ENCODE peak calls at places on chromosomes 5 and 9, in four cellular contexts. M is Peyer's patch, B is psoas muscle, Y is fibroblast of lung. J is an unnamed sample.

GRCh38 chr9:112793213-112793810 is 42.8 kb downstream of the SNX30 start:
- DNase-seq in M (peak; percentile 76), B (peak; percentile 85), Y (peak; percentile 56), J (no peak)

GRCh38 chr5:151098185-151098813 is 17.5 kb upstream of the TNIP1 start:
- DNase-seq in M (no peak), B (no peak), Y (no peak), J (no peak)

GRCh38 chr5:135869151-135869737 is 26.4 kb downstream of the IL9 start:
- DNase-seq in M (no peak), B (no peak), Y (no peak), J (no peak)

GRCh38 chr9:113854310-113854709 is 21.8 kb upstream of the ZNF618 start:
- DNase-seq in M (no peak), B (no peak), Y (no peak), J (no peak)

GRCh38 chr5:89095341-89095740 is 212.4 kb upstream of the MEF2C start:
- DNase-seq in M (no peak), B (no peak), Y (no peak), J (no peak)

GRCh38 chr5:66410056-66410455 is 186.1 kb upstream of the MAST4 start:
- DNase-seq in M (no peak), B (no peak), Y (no peak), J (no peak)

GRCh38 chr5:177478711-177479646 is 5.5 kb upstream of the DBN1 start:
- DNase-seq in M (peak; percentile 48), B (peak; percentile 94), Y (peak; percentile 70), J (no peak)

GRCh38 chr5:178380541-178381074 is 148.0 kb upstream of the PHYKPL start:
- DNase-seq in M (no peak), B (no peak), Y (no peak), J (no peak)

GRCh38 chr5:177080265-177080664 is 6.5 kb upstream of the FGFR4 start:
- DNase-seq in M (no peak), B (peak; percentile 6), Y (no peak), J (no peak)

GRCh38 chr9:93041108-93041802 is 17.2 kb upstream of the SUSD3 start:
- DNase-seq in M (no peak), B (no peak), Y (no peak), J (no peak)

GRCh38 chr9:138075496-138075895 is 197.9 kb downstream of the CACNA1B start:
- DNase-seq in M (peak; percentile 13), B (no peak), Y (no peak), J (no peak)

GRCh38 chr9:86796671-86797070 is 150.6 kb downstream of the GAS1 start:
- DNase-seq in M (no peak), B (no peak), Y (no peak), J (no peak)

GRCh38 chr9:131100445-131100844 is 4.1 kb downstream of the AIF1L start:
- DNase-seq in M (no peak), B (no peak), Y (no peak), J (no peak)

GRCh38 chr9:74777136-74777879 is 110.4 kb downstream of the TRPM6 start:
- DNase-seq in M (peak; percentile 69), B (peak; percentile 66), Y (peak; percentile 69), J (no peak)

GRCh38 chr5:132557425-132557805 is 638 bp downstream of the RAD50 start:
- DNase-seq in M (peak; percentile 39), B (peak; percentile 55), Y (peak; percentile 44), J (no peak)

GRCh38 chr5:60673329-60673728 is 26.6 kb downstream of the DEPDC1B start:
- DNase-seq in M (no peak), B (no peak), Y (no peak), J (no peak)
- H3K27ac ChIP-seq in M (peak overlapping the region; percentile 54), B (no peak overlapping the region), Y (no peak overlapping the region), J (no peak overlapping the region)

GRCh38 chr5:122183795-122184185 is 54.4 kb downstream of the ZNF474 start:
- DNase-seq in M (no peak), B (no peak), Y (no peak), J (no peak)

GRCh38 chr5:122182491-122182921 is 53.2 kb downstream of the ZNF474 start:
- DNase-seq in M (no peak), B (no peak), Y (peak; percentile 85), J (no peak)

GRCh38 chr5:122180863-122181519 is 51.6 kb downstream of the ZNF474 start:
- DNase-seq in M (no peak), B (no peak), Y (peak; percentile 59), J (no peak)

GRCh38 chr5:122184676-122185255 is 55.4 kb downstream of the ZNF474 start:
- DNase-seq in M (no peak), B (no peak), Y (no peak), J (no peak)

DNA sequence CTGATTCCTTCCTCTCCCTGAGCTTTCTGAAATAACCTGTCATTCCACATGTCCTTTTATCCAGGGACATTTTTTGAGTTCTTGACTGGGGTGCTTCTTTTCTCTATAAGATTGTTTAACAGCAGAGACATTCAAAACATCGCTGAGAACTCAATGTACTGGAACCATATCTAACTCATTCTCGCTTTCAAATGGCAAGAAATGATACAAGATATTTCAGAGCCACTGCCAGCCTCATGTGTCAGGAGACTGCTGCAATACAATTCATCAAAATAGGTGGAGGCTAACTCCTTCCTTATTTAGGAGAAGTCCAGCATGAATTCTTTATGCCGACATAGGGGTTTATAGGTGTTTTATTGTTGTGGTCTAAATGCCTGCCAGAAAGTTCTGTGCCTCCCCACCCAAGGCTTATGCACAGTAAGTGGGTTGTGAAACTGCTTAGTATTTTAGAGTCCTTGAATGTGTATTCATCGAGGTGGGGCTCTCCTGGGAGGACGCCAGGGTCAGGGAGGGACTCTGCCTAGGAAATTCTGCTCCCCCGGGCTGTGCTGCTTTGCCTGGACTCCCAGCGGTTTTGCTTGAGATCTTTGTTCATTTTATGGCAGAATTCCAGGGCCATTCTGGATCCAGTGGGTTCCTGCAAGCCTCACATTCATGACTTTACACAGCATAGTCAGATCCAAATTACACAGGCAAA is 53.9 kb downstream of the ZNF474 start:
- DNase-seq in M (no peak), B (peak; percentile 73), Y (peak; percentile 80), J (peak; percentile 88)
- H3K27ac ChIP-seq in M (no peak overlapping the region), B (no peak overlapping the region), Y (peak overlapping the region; percentile 35), J (peak overlapping the region; percentile 12)

DNA sequence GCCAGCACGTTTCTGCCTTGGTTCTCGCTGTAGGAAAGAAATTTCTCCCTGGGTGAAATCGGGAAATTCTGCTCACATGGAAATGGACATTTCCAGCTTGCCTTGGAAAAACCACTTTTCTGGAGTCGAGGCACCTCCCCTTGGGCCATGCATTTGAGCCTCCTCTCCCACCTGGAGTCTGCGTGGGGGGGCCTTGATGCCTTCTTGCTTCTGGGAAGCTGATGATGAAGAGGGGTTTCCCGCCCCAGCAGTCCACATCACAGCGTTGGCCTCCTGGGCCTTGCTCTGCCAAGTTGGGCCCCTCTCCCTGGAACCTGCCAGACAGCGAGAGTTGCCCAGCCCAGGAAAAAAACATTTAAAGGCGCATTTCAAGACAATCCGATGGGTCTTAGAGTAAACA is 1.8 kb upstream of the ASB6 start:
- DNase-seq in M (no peak), B (no peak), Y (no peak), J (no peak)
- H3K27ac ChIP-seq in M (no peak overlapping the region), B (no peak overlapping the region), Y (no peak overlapping the region), J (no peak overlapping the region)

GRCh38 chr5:119174578-119175163 is 103.8 kb downstream of the DMXL1 start:
- DNase-seq in M (no peak), B (no peak), Y (no peak), J (no peak)

GRCh38 chr5:119178435-119178834 is 107.5 kb downstream of the DMXL1 start:
- DNase-seq in M (no peak), B (no peak), Y (no peak), J (no peak)

GRCh38 chr5:119177226-119177625 is 106.3 kb downstream of the DMXL1 start:
- DNase-seq in M (no peak), B (no peak), Y (no peak), J (no peak)

GRCh38 chr5:119179857-119180641 is 109.2 kb downstream of the DMXL1 start:
- DNase-seq in M (no peak), B (no peak), Y (peak; percentile 9), J (no peak)

GRCh38 chr5:119176785-119177184 is 105.9 kb downstream of the DMXL1 start:
- DNase-seq in M (no peak), B (no peak), Y (no peak), J (no peak)
- H3K27ac ChIP-seq in M (no peak overlapping the region), B (no peak overlapping the region), Y (no peak overlapping the region), J (no peak overlapping the region)

GRCh38 chr9:124595743-124596142 is 88.5 kb upstream of the NR5A1 start:
- DNase-seq in M (no peak), B (no peak), Y (no peak), J (no peak)

GRCh38 chr9:124596172-124596839 is 89.1 kb upstream of the NR5A1 start:
- DNase-seq in M (no peak), B (no peak), Y (no peak), J (no peak)

GRCh38 chr9:124594215-124594614 is 87.0 kb upstream of the NR5A1 start:
- DNase-seq in M (no peak), B (no peak), Y (no peak), J (no peak)

GRCh38 chr9:124593080-124594058 is 86.2 kb upstream of the NR5A1 start:
- DNase-seq in M (no peak), B (no peak), Y (no peak), J (no peak)

GRCh38 chr9:124594673-124595072 is 87.5 kb upstream of the NR5A1 start:
- DNase-seq in M (no peak), B (no peak), Y (peak; percentile 45), J (no peak)
- H3K27ac ChIP-seq in M (no peak overlapping the region), B (no peak overlapping the region), Y (no peak overlapping the region), J (no peak overlapping the region)

GRCh38 chr9:38010918-38011704 is 57.9 kb downstream of the SHB start:
- DNase-seq in M (no peak), B (no peak), Y (no peak), J (no peak)

GRCh38 chr9:38009990-38010389 is 59.0 kb downstream of the SHB start:
- DNase-seq in M (no peak), B (no peak), Y (no peak), J (no peak)

GRCh38 chr9:38006981-38007380 is 62.0 kb downstream of the SHB start:
- DNase-seq in M (no peak), B (no peak), Y (no peak), J (no peak)

GRCh38 chr9:38008168-38009034 is 60.6 kb downstream of the SHB start:
- DNase-seq in M (no peak), B (no peak), Y (peak; percentile 74), J (no peak)

DNA sequence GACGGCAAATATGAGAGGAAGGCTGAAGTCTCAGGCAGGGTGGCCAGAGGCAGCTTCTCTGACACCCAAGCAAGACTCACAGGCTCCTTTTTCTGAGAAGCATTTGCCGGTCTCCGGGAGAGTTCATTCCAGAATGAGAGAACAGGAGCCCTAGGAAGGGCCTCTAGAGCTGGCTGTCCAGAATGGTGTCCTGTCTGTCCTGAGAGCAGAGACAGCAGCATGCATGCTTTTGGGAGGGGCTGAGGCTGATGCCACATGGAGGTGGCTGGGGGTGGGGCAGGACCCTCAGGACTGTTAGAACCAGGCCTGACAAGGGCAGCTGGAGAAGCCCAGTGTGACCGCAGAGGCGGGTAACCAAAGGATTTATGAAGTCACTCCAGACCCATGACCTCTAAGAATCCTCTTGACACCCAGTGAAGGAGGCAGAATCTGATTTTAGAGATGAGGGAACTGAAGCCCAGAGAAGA is 60.0 kb downstream of the SHB start:
- DNase-seq in M (no peak), B (no peak), Y (no peak), J (no peak)
- H3K27ac ChIP-seq in M (peak overlapping the region; percentile 30), B (peak overlapping the region; percentile 30), Y (peak overlapping the region; percentile 96), J (no peak overlapping the region)

J was measured in vagina.